ENCODE peak calls at places on chromosomes 6 and 20, in eight cellular contexts. B is heart left ventricle; F is CD4-positive, alpha-beta memory T cell; L is Peyer's patch; A is neuronal stem cell; E is transverse colon; H is mesenchymal stem cell; J is IMR-90. C is an unnamed sample. For H3K9me3, the result is how much of the 10 kb centered on the place peaks cover.

GRCh38 chr6:157229733-157230132 is 93.6 kb downstream of the TMEM242 start:
- DNase-seq in B (no peak), F (no peak), L (peak), A (no peak), E (peak), H (no peak), J (no peak), C (no peak)

GRCh38 chr6:42436825-42437224 is 14.9 kb downstream of the TRERF1 start:
- DNase-seq in B (no peak), F (no peak), L (no peak), A (no peak), E (no peak), H (peak), J (peak), C (no peak)

GRCh38 chr6:63272397-63272796 is 47.4 kb downstream of the LGSN start:
- DNase-seq in B (no peak), F (no peak), L (no peak), A (no peak), E (no peak), H (peak), J (peak), C (no peak)

GRCh38 chr6:52230685-52231084 is 13.6 kb downstream of the IL17F start:
- DNase-seq in B (no peak), F (no peak), L (no peak), A (no peak), E (no peak), H (no peak), J (no peak), C (no peak)

GRCh38 chr6:156618600-156619205 is 158.5 kb upstream of the ARID1B start:
- DNase-seq in B (no peak), F (no peak), L (no peak), A (peak), E (no peak), H (no peak), J (no peak), C (no peak)

GRCh38 chr6:149473080-149474052 is 11.4 kb downstream of the ZC3H12D start:
- DNase-seq in B (no peak), F (peak), L (peak), A (no peak), E (peak), H (no peak), J (no peak), C (no peak)

GRCh38 chr6:75600694-75601265 is 900 bp upstream of the SENP6 start:
- DNase-seq in B (no peak), F (no peak), L (no peak), A (no peak), E (no peak), H (peak), J (no peak), C (no peak)

GRCh38 chr6:28725890-28726348 is 197.9 kb downstream of the TRIM27 start:
- DNase-seq in B (no peak), F (no peak), L (no peak), A (no peak), E (no peak), H (no peak), J (peak), C (no peak)

GRCh38 chr6:144036064-144036873 is 28.2 kb upstream of the PLAGL1 start:
- DNase-seq in B (peak), F (no peak), L (peak), A (peak), E (peak), H (peak), J (peak), C (no peak)

GRCh38 chr6:25166955-25167753 is 112.0 kb upstream of the CARMIL1 start:
- DNase-seq in B (no peak), F (no peak), L (no peak), A (no peak), E (no peak), H (no peak), J (no peak), C (no peak)

GRCh38 chr6:163148781-163149534 is 265.6 kb upstream of the QKI start:
- DNase-seq in B (no peak), F (no peak), L (no peak), A (no peak), E (no peak), H (no peak), J (no peak), C (no peak)

GRCh38 chr20:5056801-5057599 is 55.7 kb upstream of the SLC23A2 start:
- DNase-seq in B (no peak), F (peak), L (no peak), A (no peak), E (peak), H (peak), J (peak), C (peak)

GRCh38 chr6:72857791-72858190 is 235.9 kb downstream of the KCNQ5 start:
- DNase-seq in B (no peak), F (no peak), L (no peak), A (no peak), E (no peak), H (peak), J (peak), C (no peak)

GRCh38 chr20:41178904-41179432 is 41.6 kb downstream of the PLCG1 start:
- DNase-seq in B (no peak), F (no peak), L (no peak), A (no peak), E (peak), H (no peak), J (no peak), C (no peak)

GRCh38 chr6:13267142-13267621 is 61.2 kb downstream of the TBC1D7 start:
- DNase-seq in B (no peak), F (no peak), L (no peak), A (no peak), E (no peak), H (no peak), J (no peak), C (no peak)

GRCh38 chr6:13573669-13574110 is 711 bp upstream of the SIRT5 start:
- DNase-seq in B (no peak), F (no peak), L (peak), A (peak), E (peak), H (peak), J (peak), C (no peak)

GRCh38 chr20:20130399-20130798 is 78.1 kb downstream of the CFAP61 start:
- DNase-seq in B (no peak), F (no peak), L (no peak), A (no peak), E (no peak), H (peak), J (no peak), C (no peak)

GRCh38 chr6:79841577-79842381 is 105.6 kb downstream of the ELOVL4 start:
- DNase-seq in B (no peak), F (no peak), L (no peak), A (no peak), E (no peak), H (no peak), J (no peak), C (no peak)

GRCh38 chr6:165617528-165617927 is 45.5 kb downstream of the PDE10A start:
- DNase-seq in B (no peak), F (no peak), L (no peak), A (no peak), E (no peak), H (no peak), J (no peak), C (no peak)

GRCh38 chr20:51026317-51026716 is 3.4 kb upstream of the KCNG1 start:
- DNase-seq in B (no peak), F (no peak), L (no peak), A (no peak), E (no peak), H (no peak), J (no peak), C (no peak)

GRCh38 chr6:118876814-118877213 is 17.1 kb upstream of the ASF1A start:
- DNase-seq in B (no peak), F (no peak), L (no peak), A (no peak), E (no peak), H (peak), J (peak), C (no peak)

GRCh38 chr6:74333406-74333805 is 637.4 kb downstream of the CD109 start:
- DNase-seq in B (no peak), F (no peak), L (no peak), A (no peak), E (no peak), H (peak), J (peak), C (no peak)

GRCh38 chr6:106964954-106965353 is 9.6 kb downstream of the CD24 start:
- DNase-seq in B (no peak), F (no peak), L (no peak), A (no peak), E (no peak), H (no peak), J (no peak), C (no peak)

GRCh38 chr6:170404697-170405096 is 98.1 kb downstream of the FAM120B start:
- DNase-seq in B (no peak), F (no peak), L (no peak), A (no peak), E (no peak), H (no peak), J (no peak), C (no peak)

GRCh38 chr6:28933069-28933468 is 9.3 kb upstream of the TRIM27 start:
- DNase-seq in B (no peak), F (no peak), L (no peak), A (no peak), E (no peak), H (no peak), J (no peak), C (no peak)

GRCh38 chr6:146526192-146526591 is 17.4 kb upstream of the RAB32 start:
- DNase-seq in B (no peak), F (no peak), L (no peak), A (no peak), E (no peak), H (peak), J (no peak), C (no peak)

GRCh38 chr6:104411302-104411701 is 448.4 kb downstream of the HACE1 start:
- DNase-seq in B (no peak), F (no peak), L (no peak), A (no peak), E (no peak), H (no peak), J (no peak), C (no peak)

GRCh38 chr6:112338310-112338709 is 8.8 kb upstream of the RFPL4B start:
- DNase-seq in B (no peak), F (no peak), L (no peak), A (no peak), E (no peak), H (no peak), J (no peak), C (no peak)

DNA sequence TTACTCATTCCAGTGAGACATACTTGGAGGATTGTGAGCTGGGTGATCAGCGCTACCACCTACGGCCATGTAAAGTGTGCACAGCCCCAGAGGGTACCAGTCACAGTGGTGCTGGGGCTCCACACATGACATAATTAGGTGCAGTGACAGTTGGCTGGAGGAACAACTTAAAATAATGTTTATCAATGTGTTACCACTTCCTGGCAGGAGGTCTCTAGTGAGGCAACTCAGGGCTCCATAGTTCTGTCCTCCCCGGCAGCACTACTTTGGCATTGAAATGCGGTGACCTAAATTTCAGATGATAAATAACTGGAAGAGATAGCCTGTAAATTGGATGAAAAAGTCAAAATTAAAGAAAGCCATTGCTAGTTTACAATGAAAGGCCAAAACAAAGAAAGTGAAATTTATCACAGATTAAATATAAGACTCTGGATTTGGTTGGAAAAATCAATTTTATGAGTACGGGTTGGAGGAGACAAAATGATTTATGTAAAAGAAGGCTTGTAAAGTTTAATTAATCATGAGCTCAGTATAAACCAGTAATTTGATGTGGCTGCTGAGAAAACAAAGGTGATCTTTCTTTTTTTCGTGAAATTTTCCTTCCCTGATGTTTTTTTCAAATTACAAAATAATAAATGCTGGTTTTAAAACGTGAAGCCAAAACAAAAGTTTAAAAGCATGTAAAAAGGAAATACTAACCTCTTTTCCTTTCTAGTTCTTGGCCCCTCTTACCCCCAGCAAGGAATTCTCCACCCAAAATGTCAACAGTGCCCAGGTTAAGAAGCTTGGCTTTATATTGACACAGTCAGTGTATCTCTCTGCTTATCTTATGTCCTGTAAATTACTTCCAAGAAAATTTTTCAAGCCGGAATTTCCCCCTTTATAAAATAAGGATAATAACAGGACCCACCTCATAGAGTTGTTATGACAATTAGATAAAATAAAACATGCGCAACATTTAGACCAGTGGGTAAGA is 126.7 kb upstream of the NOX3 start:
- DNase-seq in B (no peak), F (no peak), L (no peak), A (no peak), E (no peak), H (no peak), J (no peak), C (no peak)
- H3K9me3 ChIP-seq in B (under half), F (under half), L (under half), A (under half), E (under half), H (under half), J (under half), C (under half)

GRCh38 chr20:37457928-37458327 is 63.1 kb upstream of the NNAT start:
- DNase-seq in B (no peak), F (no peak), L (no peak), A (no peak), E (no peak), H (no peak), J (no peak), C (no peak)
- H3K9me3 ChIP-seq in B (under half), F (under half), L (under half), A (under half), E (under half), H (under half), J (under half), C (under half)

DNA sequence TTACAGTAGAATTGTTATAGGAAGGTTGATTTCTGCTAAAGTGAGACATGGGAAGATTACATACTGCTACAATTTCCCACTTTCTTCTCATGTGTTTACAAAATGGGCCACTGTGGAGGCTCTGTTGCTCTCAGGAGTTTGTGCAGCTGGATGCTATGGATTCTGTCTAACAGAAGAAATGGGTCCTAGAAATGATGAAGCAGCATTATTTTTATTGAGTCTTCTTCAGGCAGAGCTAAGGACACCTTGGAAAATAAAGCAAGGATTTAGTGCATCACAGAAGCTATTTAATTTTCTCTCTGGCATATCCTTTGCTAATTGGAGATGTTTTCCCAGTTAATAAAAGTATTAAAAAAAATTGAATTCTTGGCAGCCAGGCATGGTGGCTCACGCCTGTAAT is 29.2 kb downstream of the CCDC170 start:
- DNase-seq in B (no peak), F (no peak), L (no peak), A (no peak), E (no peak), H (no peak), J (no peak), C (no peak)
- H3K9me3 ChIP-seq in B (under half), F (under half), L (under half), A (under half), E (under half), H (under half), J (under half), C (under half)

GRCh38 chr20:56005389-56005715 is at the start of gene CBLN4:
- DNase-seq in B (no peak), F (no peak), L (no peak), A (no peak), E (no peak), H (no peak), J (no peak), C (no peak)

GRCh38 chr20:56001890-56002289 is 3.4 kb downstream of the CBLN4 start:
- DNase-seq in B (no peak), F (no peak), L (no peak), A (no peak), E (no peak), H (no peak), J (no peak), C (no peak)

GRCh38 chr20:56003111-56003800 is 2.1 kb downstream of the CBLN4 start:
- DNase-seq in B (no peak), F (no peak), L (no peak), A (no peak), E (no peak), H (no peak), J (no peak), C (no peak)

GRCh38 chr20:56004611-56005388 is 519 bp downstream of the CBLN4 start:
- DNase-seq in B (no peak), F (no peak), L (no peak), A (peak), E (no peak), H (no peak), J (no peak), C (no peak)

GRCh38 chr20:56003966-56004365 is 1.4 kb downstream of the CBLN4 start:
- DNase-seq in B (peak), F (no peak), L (peak), A (peak), E (peak), H (no peak), J (no peak), C (no peak)
- H3K9me3 ChIP-seq in B (under half), F (under half), L (under half), A (under half), E (under half), H (under half), J (under half), C (under half)

GRCh38 chr20:30610044-30610693 is 647.3 kb upstream of the DEFB115 start:
- DNase-seq in B (no peak), F (no peak), L (no peak), A (no peak), E (no peak), H (no peak), J (no peak), C (no peak)
- H3K9me3 ChIP-seq in B (under half), F (under half), L (under half), A (under half), E (under half), H (under half), J (under half), C (under half)